ENCODE peak calls at places on chromosomes 13 and 19, in six cellular contexts. One of them, this sample, is unnamed.

GRCh38 chr19:55255618-55256423 is 3.0 kb downstream of the PPP6R1 start:
- DNase-seq in endodermal cell: no peak
- DNase-seq in Peyer's patch: no peak
- DNase-seq in ovary: no peak
- DNase-seq in cardiac muscle cell: peak
- DNase-seq in esophagus squamous epithelium: no peak
- DNase-seq in this sample: no peak

GRCh38 chr13:76597868-76598267 is 288.3 kb downstream of the KCTD12 start:
- DNase-seq in endodermal cell: no peak
- DNase-seq in Peyer's patch: no peak
- DNase-seq in esophagus squamous epithelium: no peak
- DNase-seq in cardiac muscle cell: no peak
- DNase-seq in ovary: no peak
- DNase-seq in this sample: no peak

GRCh38 chr13:102187313-102187712 is 214.5 kb downstream of the FGF14 start:
- DNase-seq in endodermal cell: no peak
- DNase-seq in ovary: no peak
- DNase-seq in cardiac muscle cell: no peak
- DNase-seq in esophagus squamous epithelium: no peak
- DNase-seq in Peyer's patch: no peak
- DNase-seq in this sample: no peak

GRCh38 chr19:16441661-16442071 is 30.1 kb downstream of the EPS15L1 start:
- DNase-seq in cardiac muscle cell: no peak
- DNase-seq in endodermal cell: peak
- DNase-seq in esophagus squamous epithelium: no peak
- DNase-seq in Peyer's patch: no peak
- DNase-seq in ovary: no peak
- DNase-seq in this sample: no peak

GRCh38 chr13:20401586-20401957 is 124.1 kb downstream of the CRYL1 start:
- DNase-seq in esophagus squamous epithelium: no peak
- DNase-seq in ovary: no peak
- DNase-seq in endodermal cell: no peak
- DNase-seq in cardiac muscle cell: peak
- DNase-seq in Peyer's patch: no peak
- DNase-seq in this sample: no peak

GRCh38 chr13:56903710-56904109 is 237.0 kb upstream of the PRR20A start:
- DNase-seq in endodermal cell: no peak
- DNase-seq in cardiac muscle cell: no peak
- DNase-seq in Peyer's patch: no peak
- DNase-seq in ovary: no peak
- DNase-seq in esophagus squamous epithelium: no peak
- DNase-seq in this sample: no peak

GRCh38 chr19:44782729-44783128 is 5.0 kb downstream of the CBLC start:
- DNase-seq in cardiac muscle cell: no peak
- DNase-seq in endodermal cell: no peak
- DNase-seq in ovary: no peak
- DNase-seq in Peyer's patch: no peak
- DNase-seq in esophagus squamous epithelium: no peak
- DNase-seq in this sample: no peak

GRCh38 chr13:76823969-76824368 is 62.2 kb downstream of the KCTD12 start:
- DNase-seq in ovary: no peak
- DNase-seq in cardiac muscle cell: no peak
- DNase-seq in Peyer's patch: no peak
- DNase-seq in endodermal cell: no peak
- DNase-seq in esophagus squamous epithelium: no peak
- DNase-seq in this sample: no peak

GRCh38 chr19:58088521-58089052 is 9.4 kb downstream of the ZSCAN18 start:
- DNase-seq in Peyer's patch: no peak
- DNase-seq in esophagus squamous epithelium: no peak
- DNase-seq in cardiac muscle cell: no peak
- DNase-seq in ovary: no peak
- DNase-seq in endodermal cell: no peak
- DNase-seq in this sample: no peak

GRCh38 chr19:961866-962620 is 22.1 kb upstream of the WDR18 start:
- DNase-seq in esophagus squamous epithelium: no peak
- DNase-seq in endodermal cell: no peak
- DNase-seq in Peyer's patch: no peak
- DNase-seq in cardiac muscle cell: no peak
- DNase-seq in ovary: no peak
- DNase-seq in this sample: no peak

GRCh38 chr19:13026478-13026999 is 31.3 kb downstream of the NFIX start:
- DNase-seq in esophagus squamous epithelium: no peak
- DNase-seq in cardiac muscle cell: peak
- DNase-seq in Peyer's patch: no peak
- DNase-seq in endodermal cell: no peak
- DNase-seq in ovary: no peak
- DNase-seq in this sample: no peak

GRCh38 chr13:112959206-112959605 is 9.8 kb upstream of the MCF2L start:
- DNase-seq in ovary: no peak
- DNase-seq in cardiac muscle cell: peak
- DNase-seq in endodermal cell: peak
- DNase-seq in esophagus squamous epithelium: no peak
- DNase-seq in Peyer's patch: no peak
- DNase-seq in this sample: no peak

GRCh38 chr19:33938821-33939220 is 142.2 kb downstream of the KCTD15 start:
- DNase-seq in ovary: no peak
- DNase-seq in Peyer's patch: no peak
- DNase-seq in endodermal cell: no peak
- DNase-seq in cardiac muscle cell: no peak
- DNase-seq in esophagus squamous epithelium: no peak
- DNase-seq in this sample: no peak

GRCh38 chr13:59750860-59751259 is 412.9 kb downstream of the DIAPH3 start:
- DNase-seq in ovary: no peak
- DNase-seq in cardiac muscle cell: peak
- DNase-seq in esophagus squamous epithelium: no peak
- DNase-seq in endodermal cell: peak
- DNase-seq in Peyer's patch: no peak
- DNase-seq in this sample: peak

GRCh38 chr13:37481005-37481857 is 117.3 kb downstream of the POSTN start:
- DNase-seq in ovary: no peak
- DNase-seq in cardiac muscle cell: peak
- DNase-seq in Peyer's patch: no peak
- DNase-seq in esophagus squamous epithelium: no peak
- DNase-seq in endodermal cell: no peak
- DNase-seq in this sample: no peak

GRCh38 chr19:33293255-33294057 is 8.9 kb downstream of the CEBPA start:
- DNase-seq in cardiac muscle cell: peak
- DNase-seq in ovary: no peak
- DNase-seq in endodermal cell: no peak
- DNase-seq in esophagus squamous epithelium: no peak
- DNase-seq in Peyer's patch: no peak
- DNase-seq in this sample: peak

GRCh38 chr19:45553464-45553863 is 31.1 kb downstream of the OPA3 start:
- DNase-seq in cardiac muscle cell: no peak
- DNase-seq in ovary: no peak
- DNase-seq in Peyer's patch: peak
- DNase-seq in endodermal cell: peak
- DNase-seq in esophagus squamous epithelium: no peak
- DNase-seq in this sample: no peak

GRCh38 chr13:112583592-112584277 is 4.2 kb downstream of the TUBGCP3 start:
- DNase-seq in cardiac muscle cell: no peak
- DNase-seq in Peyer's patch: no peak
- DNase-seq in ovary: no peak
- DNase-seq in endodermal cell: no peak
- DNase-seq in esophagus squamous epithelium: no peak
- DNase-seq in this sample: no peak

GRCh38 chr19:17949956-17950309 is 17.0 kb upstream of the KCNN1 start:
- DNase-seq in esophagus squamous epithelium: no peak
- DNase-seq in cardiac muscle cell: no peak
- DNase-seq in ovary: no peak
- DNase-seq in Peyer's patch: no peak
- DNase-seq in endodermal cell: peak
- DNase-seq in this sample: no peak

GRCh38 chr13:26941345-26942174 is 181.0 kb upstream of the GPR12 start:
- DNase-seq in endodermal cell: peak
- DNase-seq in Peyer's patch: no peak
- DNase-seq in cardiac muscle cell: peak
- DNase-seq in esophagus squamous epithelium: no peak
- DNase-seq in ovary: no peak
- DNase-seq in this sample: peak

GRCh38 chr19:2719910-2720776 is 1.0 kb downstream of the DIRAS1 start:
- DNase-seq in cardiac muscle cell: peak
- DNase-seq in Peyer's patch: no peak
- DNase-seq in endodermal cell: peak
- DNase-seq in ovary: no peak
- DNase-seq in esophagus squamous epithelium: no peak
- DNase-seq in this sample: no peak

GRCh38 chr19:14719162-14719561 is 29.3 kb downstream of the ZNF333 start:
- DNase-seq in endodermal cell: no peak
- DNase-seq in esophagus squamous epithelium: no peak
- DNase-seq in Peyer's patch: no peak
- DNase-seq in ovary: no peak
- DNase-seq in cardiac muscle cell: no peak
- DNase-seq in this sample: no peak
- H3K4me3 ChIP-seq in endodermal cell: peak
- H3K4me3 ChIP-seq in esophagus squamous epithelium: no peak
- H3K4me3 ChIP-seq in Peyer's patch: no peak
- H3K4me3 ChIP-seq in ovary: no peak
- H3K4me3 ChIP-seq in cardiac muscle cell: no peak
- H3K4me3 ChIP-seq in this sample: no peak

DNA sequence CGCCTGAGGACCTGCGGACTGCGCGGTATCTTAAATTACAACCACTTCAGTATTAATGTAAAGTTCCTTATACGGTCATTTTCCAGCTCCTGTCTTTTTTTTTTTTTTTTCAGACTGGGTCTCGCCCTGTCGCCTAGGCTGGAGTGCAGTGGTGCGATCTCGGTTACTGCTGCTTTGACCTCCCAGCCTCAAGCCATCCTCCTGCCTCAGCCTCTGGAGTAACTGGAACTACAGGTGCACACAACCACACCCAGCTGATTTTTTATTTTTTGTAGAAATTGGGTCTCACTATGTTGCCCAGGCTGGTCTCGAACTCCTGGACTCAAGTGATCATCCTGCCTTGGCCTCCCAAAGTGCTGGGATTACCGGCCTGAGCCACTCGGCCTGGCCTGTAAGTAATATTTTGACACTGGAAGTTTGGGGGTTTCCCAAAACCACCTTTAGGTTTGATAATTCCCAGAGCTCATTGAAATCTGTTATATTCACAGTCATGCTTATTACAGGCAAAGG is 406 bp upstream of the EID2B start:
- DNase-seq in esophagus squamous epithelium: no peak
- DNase-seq in Peyer's patch: no peak
- DNase-seq in endodermal cell: no peak
- DNase-seq in ovary: no peak
- DNase-seq in cardiac muscle cell: no peak
- DNase-seq in this sample: no peak
- H3K27ac ChIP-seq in esophagus squamous epithelium: no peak
- H3K27ac ChIP-seq in Peyer's patch: no peak
- H3K27ac ChIP-seq in endodermal cell: no peak
- H3K27ac ChIP-seq in ovary: no peak
- H3K27ac ChIP-seq in cardiac muscle cell: no peak
- H3K27ac ChIP-seq in this sample: no peak

DNA sequence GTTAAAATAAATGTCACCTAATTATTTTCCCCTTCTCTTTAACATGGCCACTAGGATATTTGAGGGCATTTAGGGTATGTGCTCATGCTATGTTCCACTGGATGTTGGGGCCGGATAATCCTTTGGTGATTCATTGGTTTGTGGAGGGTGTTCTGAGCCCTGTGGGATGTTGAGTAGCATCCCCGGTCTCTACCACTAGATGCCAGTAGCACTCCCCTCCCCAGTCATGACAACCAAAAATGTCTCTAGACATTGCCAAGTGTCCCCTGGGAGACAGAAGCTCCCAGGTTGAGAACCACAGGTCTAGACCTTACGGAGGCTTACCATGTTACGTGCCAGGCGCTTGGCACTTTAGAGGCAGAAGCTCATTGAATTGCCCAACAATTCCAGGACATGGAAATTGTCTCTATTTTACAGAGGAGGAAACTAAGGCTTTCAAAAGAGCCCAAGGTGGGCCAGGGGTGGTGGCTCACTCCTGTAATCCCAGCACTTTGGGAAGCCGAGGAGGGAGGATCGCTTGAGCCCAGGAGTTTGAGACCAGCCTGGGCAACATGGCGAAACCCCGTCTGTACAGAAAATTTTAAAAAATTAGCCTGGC is 14.1 kb downstream of the SHANK1 start:
- DNase-seq in Peyer's patch: no peak
- DNase-seq in cardiac muscle cell: peak
- DNase-seq in esophagus squamous epithelium: no peak
- DNase-seq in endodermal cell: peak
- DNase-seq in ovary: no peak
- DNase-seq in this sample: peak
- TF ChIP-seq CTCF in Peyer's patch: no peak
- TF ChIP-seq CTCF in cardiac muscle cell: peak
- TF ChIP-seq CTCF in esophagus squamous epithelium: peak
- TF ChIP-seq CTCF in endodermal cell: peak
- TF ChIP-seq CTCF in ovary: no peak
- TF ChIP-seq CTCF in this sample: peak

GRCh38 chr19:46661735-46662592 is 982 bp upstream of the DACT3 start:
- DNase-seq in endodermal cell: peak
- DNase-seq in ovary: peak
- DNase-seq in esophagus squamous epithelium: no peak
- DNase-seq in Peyer's patch: peak
- DNase-seq in cardiac muscle cell: peak
- DNase-seq in this sample: peak

GRCh38 chr19:46661020-46661731 is at the start of gene DACT3:
- DNase-seq in ovary: peak
- DNase-seq in Peyer's patch: peak
- DNase-seq in esophagus squamous epithelium: peak
- DNase-seq in endodermal cell: peak
- DNase-seq in cardiac muscle cell: peak
- DNase-seq in this sample: peak

GRCh38 chr19:46660008-46660517 is 919 bp downstream of the DACT3 start:
- DNase-seq in cardiac muscle cell: peak
- DNase-seq in endodermal cell: peak
- DNase-seq in Peyer's patch: no peak
- DNase-seq in ovary: peak
- DNase-seq in esophagus squamous epithelium: no peak
- DNase-seq in this sample: no peak

GRCh38 chr19:46660601-46661019 is 372 bp downstream of the DACT3 start:
- DNase-seq in endodermal cell: no peak
- DNase-seq in esophagus squamous epithelium: no peak
- DNase-seq in ovary: peak
- DNase-seq in Peyer's patch: no peak
- DNase-seq in cardiac muscle cell: no peak
- DNase-seq in this sample: no peak

DNA sequence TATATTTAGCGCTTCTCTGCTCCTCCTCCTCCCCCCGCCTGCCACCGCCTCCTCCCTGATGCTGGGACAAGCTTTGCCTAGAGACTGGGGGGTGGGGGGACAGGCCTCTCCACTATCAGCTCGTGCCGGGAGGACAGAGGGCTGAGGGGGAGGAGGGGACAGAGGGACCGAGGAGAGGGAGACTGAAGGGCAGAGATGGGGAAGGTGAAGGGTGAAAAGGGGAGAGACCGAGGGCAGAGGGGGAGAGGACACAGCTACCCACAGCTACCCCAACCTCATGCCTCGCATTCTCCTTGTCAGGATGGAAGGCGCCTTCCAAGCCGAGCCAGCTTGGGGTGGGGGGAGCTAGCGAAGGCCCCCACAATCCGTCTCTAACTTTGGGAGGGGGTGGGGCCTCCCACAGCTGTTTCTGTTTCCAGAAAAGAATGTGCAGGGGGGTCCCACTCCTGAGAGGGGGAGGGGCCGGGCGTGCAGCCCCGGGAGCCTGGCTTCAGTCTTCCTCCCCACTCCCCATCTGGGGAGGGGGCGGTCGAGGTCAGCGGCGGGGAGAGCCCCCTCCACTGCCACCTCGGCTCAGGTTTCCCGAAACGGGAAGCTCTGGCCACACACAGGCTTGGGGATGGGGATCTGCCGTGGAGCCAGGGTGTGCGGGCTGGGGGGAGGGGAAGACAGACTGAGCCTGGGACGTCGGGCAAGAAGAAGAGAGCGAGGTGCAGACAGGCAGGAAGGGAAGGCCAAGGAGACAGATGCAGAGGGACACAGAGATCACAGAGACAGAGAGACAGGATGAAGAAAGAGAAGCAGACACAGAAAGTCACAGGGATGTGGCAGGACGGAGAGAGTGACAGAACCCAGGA is 1.6 kb downstream of the DACT3 start:
- DNase-seq in cardiac muscle cell: peak
- DNase-seq in esophagus squamous epithelium: no peak
- DNase-seq in ovary: peak
- DNase-seq in Peyer's patch: no peak
- DNase-seq in endodermal cell: peak
- DNase-seq in this sample: no peak
- H3K4me3 ChIP-seq in cardiac muscle cell: peak
- H3K4me3 ChIP-seq in esophagus squamous epithelium: peak
- H3K4me3 ChIP-seq in ovary: peak
- H3K4me3 ChIP-seq in Peyer's patch: no peak
- H3K4me3 ChIP-seq in endodermal cell: peak
- H3K4me3 ChIP-seq in this sample: peak